ENCODE peak calls at places on chromosomes 1 and 21, in seven cellular contexts. A is endothelial cell of umbilical vein, H is RWPE2, L is right atrium auricular region, F is lung, M is ascending aorta, R is HL-60. D is an unnamed sample.

GRCh38 chr1:7857951-7858350 is 5.1 kb upstream of the UTS2 start:
- DNase-seq in F (no peak), L (no peak), A (no peak), R (no peak), M (no peak), H (no peak), D (no peak)

GRCh38 chr1:205424881-205425635 is 3.2 kb upstream of the LEMD1 start:
- DNase-seq in H (no peak), A (no peak), L (no peak), F (no peak), M (no peak), R (no peak), D (no peak)

GRCh38 chr1:236491469-236492136 is 32.2 kb upstream of the LGALS8 start:
- DNase-seq in A (no peak), H (no peak), L (no peak), R (no peak), M (no peak), F (no peak), D (no peak)

GRCh38 chr1:55007626-55008025 is 8.9 kb downstream of the BSND start:
- DNase-seq in F (no peak), A (no peak), M (no peak), R (no peak), L (no peak), H (no peak), D (peak)

GRCh38 chr21:18899261-18899660 is 495.7 kb upstream of the TMPRSS15 start:
- DNase-seq in F (no peak), M (no peak), R (no peak), H (no peak), L (no peak), A (no peak), D (no peak)

GRCh38 chr1:162151900-162152829 is 82.7 kb downstream of the NOS1AP start:
- DNase-seq in R (peak), M (no peak), L (no peak), H (no peak), A (no peak), F (no peak), D (no peak)

GRCh38 chr1:230857077-230857476 is 11.2 kb downstream of the C1orf198 start:
- DNase-seq in H (no peak), M (no peak), R (no peak), L (no peak), F (no peak), A (no peak), D (no peak)

GRCh38 chr1:52602328-52603300 is at the start of gene GPX7:
- DNase-seq in L (no peak), M (no peak), F (peak), A (peak), H (no peak), R (no peak), D (no peak)

GRCh38 chr1:13583964-13584791 is 546 bp downstream of the PDPN start:
- DNase-seq in R (no peak), L (no peak), M (no peak), F (no peak), A (no peak), H (peak), D (peak)

GRCh38 chr1:204249736-204250427 is 36.1 kb upstream of the GOLT1A start:
- DNase-seq in A (no peak), F (no peak), M (no peak), R (no peak), L (no peak), H (no peak), D (no peak)

DNA sequence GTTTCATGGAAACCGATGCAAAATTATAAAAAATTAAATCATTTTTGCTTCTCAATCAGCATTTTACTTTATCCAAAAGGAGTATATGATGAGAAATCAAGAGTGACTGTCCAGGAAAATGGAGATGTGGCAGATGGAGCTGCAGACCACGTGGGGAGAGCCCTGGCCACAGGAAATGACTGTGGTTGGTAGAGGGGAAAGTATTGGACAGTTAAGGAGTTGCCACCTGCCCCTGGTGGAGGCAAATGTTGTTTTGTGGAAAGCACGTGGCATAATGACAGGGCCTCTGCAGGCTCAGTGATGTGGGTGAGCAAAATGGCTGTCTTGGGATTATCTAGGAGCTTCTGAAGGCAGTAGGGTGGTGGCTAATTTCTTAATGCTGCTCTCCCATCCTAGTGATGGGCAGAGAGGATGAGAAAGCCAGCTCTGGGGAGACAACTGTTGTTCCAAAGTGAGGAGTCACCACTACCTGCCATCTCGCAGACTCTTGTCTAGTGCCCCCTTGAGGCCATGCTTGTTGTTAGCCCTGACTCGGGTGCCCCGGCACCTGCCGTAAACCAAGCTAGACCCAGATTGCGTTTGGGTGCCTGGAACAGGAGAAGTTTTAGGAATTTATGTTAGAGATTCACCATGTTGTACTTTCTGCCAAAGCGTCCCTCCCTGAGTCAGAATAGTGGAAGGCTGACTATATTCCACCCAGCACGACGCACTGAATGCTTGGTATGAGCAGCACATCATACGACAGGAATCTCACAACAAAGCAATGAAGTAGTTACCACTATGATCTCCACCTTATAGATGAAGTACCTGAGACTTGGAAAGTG is 144.0 kb downstream of the ROR1 start:
- DNase-seq in M (no peak), R (no peak), H (no peak), L (no peak), A (no peak), F (no peak), D (no peak)
- TF ChIP-seq CTCF in M (no peak), R (no peak), H (peak), L (no peak), A (peak), F (no peak), D (no peak)

GRCh38 chr1:4366091-4366490 is 288.3 kb upstream of the AJAP1 start:
- DNase-seq in R (no peak), F (no peak), A (no peak), M (no peak), L (no peak), H (no peak), D (no peak)
- H3K27ac ChIP-seq in R (no peak), F (no peak), A (no peak), M (no peak), L (no peak), H (no peak), D (no peak)

GRCh38 chr1:60169206-60169605 is 95.6 kb upstream of the C1orf87 start:
- DNase-seq in H (no peak), R (no peak), L (no peak), M (no peak), F (no peak), A (no peak), D (no peak)

GRCh38 chr1:60173006-60173405 is 99.4 kb upstream of the C1orf87 start:
- DNase-seq in H (no peak), L (no peak), F (no peak), A (no peak), M (no peak), R (no peak), D (no peak)

GRCh38 chr1:60173729-60174128 is 100.2 kb upstream of the C1orf87 start:
- DNase-seq in R (no peak), M (no peak), H (no peak), L (no peak), A (no peak), F (no peak), D (no peak)

GRCh38 chr1:60171793-60172192 is 98.2 kb upstream of the C1orf87 start:
- DNase-seq in M (no peak), R (no peak), A (no peak), L (no peak), H (no peak), F (no peak), D (no peak)

GRCh38 chr1:60170709-60171108 is 97.1 kb upstream of the C1orf87 start:
- DNase-seq in L (no peak), F (no peak), H (no peak), A (no peak), R (no peak), M (no peak), D (no peak)
- TF ChIP-seq CTCF in L (no peak), F (no peak), H (no peak), A (no peak), R (no peak), M (no peak), D (no peak)

GRCh38 chr1:192553741-192554140 is 21.8 kb upstream of the RGS1 start:
- DNase-seq in L (no peak), H (no peak), R (no peak), A (no peak), F (no peak), M (no peak), D (no peak)

GRCh38 chr1:192555399-192555798 is 20.2 kb upstream of the RGS1 start:
- DNase-seq in A (no peak), L (no peak), F (no peak), R (no peak), M (no peak), H (no peak), D (no peak)

GRCh38 chr1:192554904-192555303 is 20.7 kb upstream of the RGS1 start:
- DNase-seq in R (no peak), A (no peak), L (no peak), F (no peak), M (no peak), H (no peak), D (no peak)

GRCh38 chr1:192559115-192560006 is 16.2 kb upstream of the RGS1 start:
- DNase-seq in M (no peak), R (no peak), A (peak), H (no peak), L (no peak), F (no peak), D (peak)

DNA sequence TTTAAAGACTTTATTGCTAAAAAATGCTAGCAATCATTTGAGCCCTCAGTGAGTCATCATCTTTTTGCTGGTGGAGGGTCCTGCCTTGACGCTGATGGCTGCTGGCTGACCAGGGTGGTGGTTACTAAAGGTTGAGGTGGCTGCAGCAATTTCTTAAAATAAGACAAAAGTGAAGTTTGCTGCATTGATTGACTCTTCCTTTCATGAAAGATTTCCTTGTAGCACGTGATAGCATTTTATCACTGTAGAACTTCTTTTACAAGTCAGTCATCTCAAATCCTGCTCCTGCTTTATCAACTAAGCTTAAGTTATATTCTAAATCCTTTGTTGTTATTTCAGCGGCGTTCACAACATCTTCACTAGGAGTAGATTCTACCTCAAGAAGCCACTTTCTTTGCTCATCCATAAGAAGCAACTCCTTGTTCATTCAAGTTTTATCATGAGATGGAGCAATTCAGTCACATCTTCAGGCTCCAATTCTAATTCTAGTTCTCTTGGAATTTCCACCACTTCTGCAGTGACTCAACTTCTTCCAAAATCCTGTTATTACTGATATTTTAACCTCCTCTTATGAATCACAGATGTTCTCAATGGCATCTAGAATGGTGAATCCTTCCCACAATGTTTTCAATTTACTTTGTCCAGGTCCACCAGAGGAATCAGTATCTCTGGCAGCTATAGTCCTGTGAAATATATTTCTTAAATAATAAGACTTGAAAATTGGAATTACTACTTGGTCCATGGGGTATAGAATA is 17.6 kb upstream of the RGS1 start:
- DNase-seq in L (no peak), F (no peak), A (no peak), R (no peak), H (no peak), M (no peak), D (no peak)
- H3K27ac ChIP-seq in L (peak), F (no peak), A (peak), R (no peak), H (peak), M (peak), D (no peak)

D was measured in RWPE1.